ENCODE peak calls at places on chromosome 15, in eight cellular contexts. One of them, this sample, is unnamed.

GRCh38 chr15:96367436-96368200 is 37.1 kb downstream of the NR2F2 start:
- DNase-seq in B cell: no peak
- DNase-seq in DND-41: no peak
- DNase-seq in fibroblast of mammary gland: no peak
- DNase-seq in activated B cell treated with CpG ODN at 0.5 μM for 24 hours: no peak
- DNase-seq in fibroblast of the aortic adventitia: no peak
- DNase-seq in WTC11: no peak
- DNase-seq in omental fat pad: no peak
- DNase-seq in this sample: no peak

GRCh38 chr15:95610945-95611344 is 719.6 kb upstream of the NR2F2 start:
- DNase-seq in B cell: no peak
- DNase-seq in DND-41: no peak
- DNase-seq in fibroblast of mammary gland: no peak
- DNase-seq in activated B cell treated with CpG ODN at 0.5 μM for 24 hours: no peak
- DNase-seq in fibroblast of the aortic adventitia: no peak
- DNase-seq in WTC11: no peak
- DNase-seq in omental fat pad: no peak
- DNase-seq in this sample: no peak

GRCh38 chr15:81265256-81265943 is 58.5 kb downstream of the STARD5 start:
- DNase-seq in B cell: peak
- DNase-seq in DND-41: no peak
- DNase-seq in fibroblast of mammary gland: no peak
- DNase-seq in activated B cell treated with CpG ODN at 0.5 μM for 24 hours: no peak
- DNase-seq in fibroblast of the aortic adventitia: no peak
- DNase-seq in WTC11: no peak
- DNase-seq in omental fat pad: no peak
- DNase-seq in this sample: no peak

GRCh38 chr15:38651328-38652038 is 86.9 kb upstream of the RASGRP1 start:
- DNase-seq in B cell: peak
- DNase-seq in DND-41: peak
- DNase-seq in fibroblast of mammary gland: no peak
- DNase-seq in activated B cell treated with CpG ODN at 0.5 μM for 24 hours: no peak
- DNase-seq in fibroblast of the aortic adventitia: no peak
- DNase-seq in WTC11: no peak
- DNase-seq in omental fat pad: no peak
- DNase-seq in this sample: no peak

GRCh38 chr15:81865850-81866537 is 179.8 kb downstream of the MEX3B start:
- DNase-seq in B cell: peak
- DNase-seq in DND-41: no peak
- DNase-seq in fibroblast of mammary gland: no peak
- DNase-seq in activated B cell treated with CpG ODN at 0.5 μM for 24 hours: no peak
- DNase-seq in fibroblast of the aortic adventitia: no peak
- DNase-seq in WTC11: no peak
- DNase-seq in omental fat pad: no peak
- DNase-seq in this sample: no peak

GRCh38 chr15:36912311-36912712 is 188.0 kb downstream of the MEIS2 start:
- DNase-seq in B cell: no peak
- DNase-seq in DND-41: no peak
- DNase-seq in fibroblast of mammary gland: no peak
- DNase-seq in activated B cell treated with CpG ODN at 0.5 μM for 24 hours: no peak
- DNase-seq in fibroblast of the aortic adventitia: peak
- DNase-seq in WTC11: no peak
- DNase-seq in omental fat pad: no peak
- DNase-seq in this sample: no peak

GRCh38 chr15:90529369-90530249 is at the start of gene CRTC3:
- DNase-seq in B cell: no peak
- DNase-seq in DND-41: peak
- DNase-seq in fibroblast of mammary gland: peak
- DNase-seq in activated B cell treated with CpG ODN at 0.5 μM for 24 hours: peak
- DNase-seq in fibroblast of the aortic adventitia: peak
- DNase-seq in WTC11: peak
- DNase-seq in omental fat pad: no peak
- DNase-seq in this sample: peak

GRCh38 chr15:66864871-66865281 is 162.8 kb downstream of the SMAD6 start:
- DNase-seq in B cell: no peak
- DNase-seq in DND-41: no peak
- DNase-seq in fibroblast of mammary gland: no peak
- DNase-seq in activated B cell treated with CpG ODN at 0.5 μM for 24 hours: no peak
- DNase-seq in fibroblast of the aortic adventitia: no peak
- DNase-seq in WTC11: no peak
- DNase-seq in omental fat pad: no peak
- DNase-seq in this sample: no peak

GRCh38 chr15:80160570-80161156 is 7.9 kb downstream of the FAH start:
- DNase-seq in B cell: no peak
- DNase-seq in DND-41: peak
- DNase-seq in fibroblast of mammary gland: peak
- DNase-seq in activated B cell treated with CpG ODN at 0.5 μM for 24 hours: no peak
- DNase-seq in fibroblast of the aortic adventitia: peak
- DNase-seq in WTC11: no peak
- DNase-seq in omental fat pad: no peak
- DNase-seq in this sample: no peak

GRCh38 chr15:78492841-78493240 is 14.5 kb upstream of the HYKK start:
- DNase-seq in B cell: no peak
- DNase-seq in DND-41: no peak
- DNase-seq in fibroblast of mammary gland: peak
- DNase-seq in activated B cell treated with CpG ODN at 0.5 μM for 24 hours: no peak
- DNase-seq in fibroblast of the aortic adventitia: peak
- DNase-seq in WTC11: no peak
- DNase-seq in omental fat pad: no peak
- DNase-seq in this sample: no peak

GRCh38 chr15:79562538-79563298 is 130.6 kb downstream of the MINAR1 start:
- DNase-seq in B cell: no peak
- DNase-seq in DND-41: no peak
- DNase-seq in fibroblast of mammary gland: peak
- DNase-seq in activated B cell treated with CpG ODN at 0.5 μM for 24 hours: no peak
- DNase-seq in fibroblast of the aortic adventitia: no peak
- DNase-seq in WTC11: no peak
- DNase-seq in omental fat pad: no peak
- DNase-seq in this sample: no peak

GRCh38 chr15:77032052-77032646 is 37.2 kb downstream of the PSTPIP1 start:
- DNase-seq in B cell: peak
- DNase-seq in DND-41: no peak
- DNase-seq in fibroblast of mammary gland: no peak
- DNase-seq in activated B cell treated with CpG ODN at 0.5 μM for 24 hours: peak
- DNase-seq in fibroblast of the aortic adventitia: no peak
- DNase-seq in WTC11: peak
- DNase-seq in omental fat pad: no peak
- DNase-seq in this sample: peak

GRCh38 chr15:64013179-64014043 is 32.9 kb downstream of the DAPK2 start:
- DNase-seq in B cell: no peak
- DNase-seq in DND-41: no peak
- DNase-seq in fibroblast of mammary gland: no peak
- DNase-seq in activated B cell treated with CpG ODN at 0.5 μM for 24 hours: no peak
- DNase-seq in fibroblast of the aortic adventitia: peak
- DNase-seq in WTC11: no peak
- DNase-seq in omental fat pad: no peak
- DNase-seq in this sample: no peak

GRCh38 chr15:70636540-70637165 is 126.7 kb downstream of the UACA start:
- DNase-seq in B cell: no peak
- DNase-seq in DND-41: no peak
- DNase-seq in fibroblast of mammary gland: peak
- DNase-seq in activated B cell treated with CpG ODN at 0.5 μM for 24 hours: no peak
- DNase-seq in fibroblast of the aortic adventitia: peak
- DNase-seq in WTC11: peak
- DNase-seq in omental fat pad: no peak
- DNase-seq in this sample: no peak
- TF ChIP-seq CTCF in B cell: no peak
- TF ChIP-seq CTCF in DND-41: peak
- TF ChIP-seq CTCF in fibroblast of mammary gland: peak
- TF ChIP-seq CTCF in activated B cell treated with CpG ODN at 0.5 μM for 24 hours: no peak
- TF ChIP-seq CTCF in fibroblast of the aortic adventitia: peak
- TF ChIP-seq CTCF in WTC11: no peak
- TF ChIP-seq CTCF in omental fat pad: no peak
- TF ChIP-seq CTCF in this sample: peak

GRCh38 chr15:83747050-83747717 is 93.3 kb downstream of the ADAMTSL3 start:
- DNase-seq in B cell: no peak
- DNase-seq in DND-41: no peak
- DNase-seq in fibroblast of mammary gland: peak
- DNase-seq in activated B cell treated with CpG ODN at 0.5 μM for 24 hours: no peak
- DNase-seq in fibroblast of the aortic adventitia: peak
- DNase-seq in WTC11: no peak
- DNase-seq in omental fat pad: no peak
- DNase-seq in this sample: no peak
- TF ChIP-seq CTCF in B cell: no peak
- TF ChIP-seq CTCF in DND-41: peak
- TF ChIP-seq CTCF in fibroblast of mammary gland: peak
- TF ChIP-seq CTCF in activated B cell treated with CpG ODN at 0.5 μM for 24 hours: no peak
- TF ChIP-seq CTCF in fibroblast of the aortic adventitia: peak
- TF ChIP-seq CTCF in WTC11: no peak
- TF ChIP-seq CTCF in omental fat pad: no peak
- TF ChIP-seq CTCF in this sample: no peak

GRCh38 chr15:44261007-44261706 is 27.4 kb upstream of the GOLM2 start:
- DNase-seq in B cell: no peak
- DNase-seq in DND-41: no peak
- DNase-seq in fibroblast of mammary gland: no peak
- DNase-seq in activated B cell treated with CpG ODN at 0.5 μM for 24 hours: no peak
- DNase-seq in fibroblast of the aortic adventitia: no peak
- DNase-seq in WTC11: peak
- DNase-seq in omental fat pad: no peak
- DNase-seq in this sample: no peak
- TF ChIP-seq CTCF in B cell: no peak
- TF ChIP-seq CTCF in DND-41: no peak
- TF ChIP-seq CTCF in fibroblast of mammary gland: no peak
- TF ChIP-seq CTCF in activated B cell treated with CpG ODN at 0.5 μM for 24 hours: no peak
- TF ChIP-seq CTCF in fibroblast of the aortic adventitia: no peak
- TF ChIP-seq CTCF in WTC11: no peak
- TF ChIP-seq CTCF in omental fat pad: no peak
- TF ChIP-seq CTCF in this sample: no peak

DNA sequence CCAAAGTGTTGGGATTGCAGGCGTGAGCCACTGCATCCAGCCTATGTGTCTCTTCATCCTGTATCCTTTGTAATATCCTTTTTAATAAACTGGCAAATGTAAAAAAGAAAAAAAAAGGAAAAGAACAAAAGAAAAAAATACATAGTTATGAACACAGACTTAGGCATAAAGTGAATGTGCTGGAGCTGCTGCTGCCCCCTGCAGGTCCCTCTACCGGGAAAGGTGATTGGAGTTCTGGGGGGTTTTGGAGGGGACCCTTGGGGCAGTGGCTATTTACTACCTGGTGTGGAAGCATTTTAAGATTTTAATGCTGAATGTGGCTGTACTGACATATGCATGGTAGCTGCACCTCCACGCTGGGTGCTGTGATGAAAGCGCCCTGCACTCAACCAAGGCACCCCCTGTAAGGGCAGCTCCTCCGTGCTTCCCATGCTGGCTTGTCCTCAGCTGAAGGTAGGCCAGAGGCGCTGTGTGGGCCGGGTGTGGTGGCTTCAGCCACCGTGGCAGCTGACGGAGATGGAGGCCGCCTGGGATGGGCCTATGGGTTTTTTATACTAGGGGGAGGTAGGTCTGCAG is 49.9 kb downstream of the RPLP1 start:
- DNase-seq in B cell: no peak
- DNase-seq in DND-41: no peak
- DNase-seq in fibroblast of mammary gland: no peak
- DNase-seq in activated B cell treated with CpG ODN at 0.5 μM for 24 hours: no peak
- DNase-seq in fibroblast of the aortic adventitia: no peak
- DNase-seq in WTC11: no peak
- DNase-seq in omental fat pad: no peak
- DNase-seq in this sample: no peak
- TF ChIP-seq CTCF in B cell: no peak
- TF ChIP-seq CTCF in DND-41: no peak
- TF ChIP-seq CTCF in fibroblast of mammary gland: peak
- TF ChIP-seq CTCF in activated B cell treated with CpG ODN at 0.5 μM for 24 hours: no peak
- TF ChIP-seq CTCF in fibroblast of the aortic adventitia: peak
- TF ChIP-seq CTCF in WTC11: no peak
- TF ChIP-seq CTCF in omental fat pad: no peak
- TF ChIP-seq CTCF in this sample: peak

GRCh38 chr15:62749445-62749844 is 293.1 kb upstream of the TPM1 start:
- DNase-seq in B cell: no peak
- DNase-seq in DND-41: no peak
- DNase-seq in fibroblast of mammary gland: no peak
- DNase-seq in activated B cell treated with CpG ODN at 0.5 μM for 24 hours: no peak
- DNase-seq in fibroblast of the aortic adventitia: no peak
- DNase-seq in WTC11: no peak
- DNase-seq in omental fat pad: no peak
- DNase-seq in this sample: no peak
- TF ChIP-seq CTCF in B cell: no peak
- TF ChIP-seq CTCF in DND-41: no peak
- TF ChIP-seq CTCF in fibroblast of mammary gland: no peak
- TF ChIP-seq CTCF in activated B cell treated with CpG ODN at 0.5 μM for 24 hours: no peak
- TF ChIP-seq CTCF in fibroblast of the aortic adventitia: no peak
- TF ChIP-seq CTCF in WTC11: no peak
- TF ChIP-seq CTCF in omental fat pad: no peak
- TF ChIP-seq CTCF in this sample: no peak

DNA sequence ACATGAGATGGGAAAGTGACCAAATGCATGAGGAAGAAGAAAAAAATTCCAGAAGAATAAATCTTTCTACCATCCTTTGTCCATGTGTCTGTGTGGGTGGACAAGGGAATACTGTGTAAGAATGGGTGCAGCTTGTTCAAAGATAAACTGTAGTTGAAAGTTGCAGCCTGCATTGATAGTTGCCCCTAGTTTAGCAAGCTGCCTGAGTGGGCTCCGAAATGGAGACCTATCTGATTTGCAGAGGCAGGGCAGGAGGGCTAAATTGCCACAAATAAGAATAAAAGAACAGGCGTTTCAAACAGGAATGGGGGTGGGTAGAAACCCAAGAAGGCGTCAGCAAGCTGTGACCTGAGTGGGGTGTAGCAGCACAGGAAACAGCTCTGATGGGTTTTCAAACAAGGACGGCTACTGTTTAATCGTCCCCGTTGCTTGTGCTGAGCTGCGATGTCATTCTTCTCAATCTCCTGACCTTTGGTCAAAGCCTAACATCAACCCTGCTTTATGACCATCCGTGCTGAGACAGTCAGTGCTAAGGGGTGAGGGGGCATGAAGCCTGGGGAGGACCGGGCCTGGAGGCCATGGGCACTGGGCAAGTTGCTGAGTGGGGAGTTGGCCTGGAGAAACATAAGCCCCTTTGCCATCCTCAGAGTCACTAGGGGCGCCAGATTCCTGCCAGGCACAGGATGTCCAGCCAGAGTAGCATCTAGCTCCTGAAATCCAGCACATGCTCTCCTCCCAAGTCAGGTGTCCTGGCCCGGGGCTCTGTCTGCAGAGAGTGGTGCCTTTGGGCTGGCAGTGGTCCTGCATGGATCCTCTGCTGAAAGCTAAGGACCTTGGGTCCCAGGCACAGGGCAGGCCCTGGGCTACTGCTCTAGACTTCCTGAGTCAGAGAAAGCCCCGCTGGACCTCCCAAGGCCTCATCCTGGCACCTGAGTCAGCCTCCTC is 19.2 kb upstream of the C15orf39 start:
- DNase-seq in B cell: no peak
- DNase-seq in DND-41: no peak
- DNase-seq in fibroblast of mammary gland: peak
- DNase-seq in activated B cell treated with CpG ODN at 0.5 μM for 24 hours: no peak
- DNase-seq in fibroblast of the aortic adventitia: no peak
- DNase-seq in WTC11: peak
- DNase-seq in omental fat pad: no peak
- DNase-seq in this sample: no peak
- TF ChIP-seq CTCF in B cell: no peak
- TF ChIP-seq CTCF in DND-41: no peak
- TF ChIP-seq CTCF in fibroblast of mammary gland: no peak
- TF ChIP-seq CTCF in activated B cell treated with CpG ODN at 0.5 μM for 24 hours: no peak
- TF ChIP-seq CTCF in fibroblast of the aortic adventitia: no peak
- TF ChIP-seq CTCF in WTC11: no peak
- TF ChIP-seq CTCF in omental fat pad: no peak
- TF ChIP-seq CTCF in this sample: peak

This sample was measured in progenitor cell of endocrine pancreas.